ENCODE peak calls at places on chromosomes 1 and 21, in ten cellular contexts. One of them, this sample, is unnamed.

GRCh38 chr1:210089848-210090247 is 142.7 kb upstream of the SERTAD4 start:
- DNase-seq in GM20000: no peak
- DNase-seq in HFF-Myc: no peak
- DNase-seq in activated CD8-positive, alpha-beta memory T cell treated with anti-CD3 and anti-CD28 coated beads, Interleukin-2, amount 10 ng/mL, durations not matched to agents 7 days and 5 days: no peak
- DNase-seq in activated CD4-positive, alpha-beta T cell treated with anti-CD3 and anti-CD28 coated beads for 36 hours: no peak
- DNase-seq in activated gamma-delta T cell treated with Interleukin-2 at 50 U/mL for 16 hours: no peak
- DNase-seq in lower lobe of right lung: no peak
- DNase-seq in mesothelial cell of epicardium: no peak
- DNase-seq in NCI-H1105 treated with DMSO at 0.1 percent for 48 hours: no peak
- DNase-seq in HuH-7: no peak
- DNase-seq in this sample: no peak

GRCh38 chr1:110056776-110057175 is 13.7 kb downstream of the ALX3 start:
- DNase-seq in GM20000: no peak
- DNase-seq in HuH-7: no peak
- DNase-seq in lower lobe of right lung: no peak
- DNase-seq in activated CD4-positive, alpha-beta T cell treated with anti-CD3 and anti-CD28 coated beads for 36 hours: no peak
- DNase-seq in NCI-H1105 treated with DMSO at 0.1 percent for 48 hours: no peak
- DNase-seq in HFF-Myc: no peak
- DNase-seq in activated gamma-delta T cell treated with Interleukin-2 at 50 U/mL for 16 hours: no peak
- DNase-seq in mesothelial cell of epicardium: no peak
- DNase-seq in activated CD8-positive, alpha-beta memory T cell treated with anti-CD3 and anti-CD28 coated beads, Interleukin-2, amount 10 ng/mL, durations not matched to agents 7 days and 5 days: no peak
- DNase-seq in this sample: no peak

GRCh38 chr21:45254557-45254930 is 33.2 kb downstream of the POFUT2 start:
- DNase-seq in mesothelial cell of epicardium: no peak
- DNase-seq in activated CD8-positive, alpha-beta memory T cell treated with anti-CD3 and anti-CD28 coated beads, Interleukin-2, amount 10 ng/mL, durations not matched to agents 7 days and 5 days: no peak
- DNase-seq in HFF-Myc: no peak
- DNase-seq in NCI-H1105 treated with DMSO at 0.1 percent for 48 hours: no peak
- DNase-seq in activated gamma-delta T cell treated with Interleukin-2 at 50 U/mL for 16 hours: no peak
- DNase-seq in lower lobe of right lung: no peak
- DNase-seq in GM20000: no peak
- DNase-seq in activated CD4-positive, alpha-beta T cell treated with anti-CD3 and anti-CD28 coated beads for 36 hours: no peak
- DNase-seq in HuH-7: no peak
- DNase-seq in this sample: no peak

GRCh38 chr1:42335809-42336518 is 929 bp upstream of the FOXJ3 start:
- DNase-seq in lower lobe of right lung: no peak
- DNase-seq in GM20000: peak; percentile 12
- DNase-seq in NCI-H1105 treated with DMSO at 0.1 percent for 48 hours: peak; percentile 74
- DNase-seq in activated CD8-positive, alpha-beta memory T cell treated with anti-CD3 and anti-CD28 coated beads, Interleukin-2, amount 10 ng/mL, durations not matched to agents 7 days and 5 days: no peak
- DNase-seq in mesothelial cell of epicardium: no peak
- DNase-seq in activated gamma-delta T cell treated with Interleukin-2 at 50 U/mL for 16 hours: no peak
- DNase-seq in HuH-7: peak; percentile 39
- DNase-seq in HFF-Myc: no peak
- DNase-seq in activated CD4-positive, alpha-beta T cell treated with anti-CD3 and anti-CD28 coated beads for 36 hours: peak; percentile 17
- DNase-seq in this sample: no peak

GRCh38 chr1:47871799-47872353 is 125.3 kb downstream of the TRABD2B start:
- DNase-seq in HFF-Myc: no peak
- DNase-seq in GM20000: no peak
- DNase-seq in activated CD8-positive, alpha-beta memory T cell treated with anti-CD3 and anti-CD28 coated beads, Interleukin-2, amount 10 ng/mL, durations not matched to agents 7 days and 5 days: no peak
- DNase-seq in lower lobe of right lung: no peak
- DNase-seq in HuH-7: no peak
- DNase-seq in activated CD4-positive, alpha-beta T cell treated with anti-CD3 and anti-CD28 coated beads for 36 hours: no peak
- DNase-seq in mesothelial cell of epicardium: no peak
- DNase-seq in activated gamma-delta T cell treated with Interleukin-2 at 50 U/mL for 16 hours: no peak
- DNase-seq in NCI-H1105 treated with DMSO at 0.1 percent for 48 hours: no peak
- DNase-seq in this sample: no peak

GRCh38 chr1:8866792-8867415 is 11.6 kb downstream of the ENO1 start:
- DNase-seq in NCI-H1105 treated with DMSO at 0.1 percent for 48 hours: no peak
- DNase-seq in activated gamma-delta T cell treated with Interleukin-2 at 50 U/mL for 16 hours: no peak
- DNase-seq in GM20000: no peak
- DNase-seq in HuH-7: no peak
- DNase-seq in HFF-Myc: no peak
- DNase-seq in lower lobe of right lung: no peak
- DNase-seq in mesothelial cell of epicardium: no peak
- DNase-seq in activated CD8-positive, alpha-beta memory T cell treated with anti-CD3 and anti-CD28 coated beads, Interleukin-2, amount 10 ng/mL, durations not matched to agents 7 days and 5 days: no peak
- DNase-seq in activated CD4-positive, alpha-beta T cell treated with anti-CD3 and anti-CD28 coated beads for 36 hours: peak; percentile 85
- DNase-seq in this sample: no peak

GRCh38 chr1:60924964-60925798 is 157.2 kb upstream of the NFIA start:
- DNase-seq in HuH-7: no peak
- DNase-seq in GM20000: no peak
- DNase-seq in activated CD4-positive, alpha-beta T cell treated with anti-CD3 and anti-CD28 coated beads for 36 hours: no peak
- DNase-seq in HFF-Myc: no peak
- DNase-seq in activated CD8-positive, alpha-beta memory T cell treated with anti-CD3 and anti-CD28 coated beads, Interleukin-2, amount 10 ng/mL, durations not matched to agents 7 days and 5 days: no peak
- DNase-seq in lower lobe of right lung: no peak
- DNase-seq in NCI-H1105 treated with DMSO at 0.1 percent for 48 hours: peak; percentile 89
- DNase-seq in mesothelial cell of epicardium: peak; percentile 47
- DNase-seq in activated gamma-delta T cell treated with Interleukin-2 at 50 U/mL for 16 hours: no peak
- DNase-seq in this sample: no peak

GRCh38 chr1:115701090-115701489 is 59.3 kb downstream of the VANGL1 start:
- DNase-seq in mesothelial cell of epicardium: no peak
- DNase-seq in activated CD8-positive, alpha-beta memory T cell treated with anti-CD3 and anti-CD28 coated beads, Interleukin-2, amount 10 ng/mL, durations not matched to agents 7 days and 5 days: no peak
- DNase-seq in HuH-7: no peak
- DNase-seq in activated gamma-delta T cell treated with Interleukin-2 at 50 U/mL for 16 hours: no peak
- DNase-seq in lower lobe of right lung: no peak
- DNase-seq in GM20000: no peak
- DNase-seq in NCI-H1105 treated with DMSO at 0.1 percent for 48 hours: no peak
- DNase-seq in activated CD4-positive, alpha-beta T cell treated with anti-CD3 and anti-CD28 coated beads for 36 hours: no peak
- DNase-seq in HFF-Myc: no peak
- DNase-seq in this sample: no peak

GRCh38 chr1:149846042-149846441 is 53.3 kb upstream of the BOLA1 start:
- DNase-seq in activated CD4-positive, alpha-beta T cell treated with anti-CD3 and anti-CD28 coated beads for 36 hours: peak; percentile 48
- DNase-seq in NCI-H1105 treated with DMSO at 0.1 percent for 48 hours: no peak
- DNase-seq in mesothelial cell of epicardium: no peak
- DNase-seq in GM20000: no peak
- DNase-seq in activated gamma-delta T cell treated with Interleukin-2 at 50 U/mL for 16 hours: no peak
- DNase-seq in HFF-Myc: no peak
- DNase-seq in lower lobe of right lung: no peak
- DNase-seq in activated CD8-positive, alpha-beta memory T cell treated with anti-CD3 and anti-CD28 coated beads, Interleukin-2, amount 10 ng/mL, durations not matched to agents 7 days and 5 days: peak; percentile 40
- DNase-seq in HuH-7: no peak
- DNase-seq in this sample: no peak

GRCh38 chr1:22808846-22809501 is 98.3 kb downstream of the EPHB2 start:
- DNase-seq in mesothelial cell of epicardium: no peak
- DNase-seq in HFF-Myc: peak; percentile 72
- DNase-seq in activated CD4-positive, alpha-beta T cell treated with anti-CD3 and anti-CD28 coated beads for 36 hours: no peak
- DNase-seq in HuH-7: no peak
- DNase-seq in activated CD8-positive, alpha-beta memory T cell treated with anti-CD3 and anti-CD28 coated beads, Interleukin-2, amount 10 ng/mL, durations not matched to agents 7 days and 5 days: no peak
- DNase-seq in GM20000: no peak
- DNase-seq in NCI-H1105 treated with DMSO at 0.1 percent for 48 hours: no peak
- DNase-seq in lower lobe of right lung: peak; percentile 48
- DNase-seq in activated gamma-delta T cell treated with Interleukin-2 at 50 U/mL for 16 hours: no peak
- DNase-seq in this sample: no peak

GRCh38 chr21:46646541-46647154 is 11.2 kb downstream of the PRMT2 start:
- DNase-seq in activated CD8-positive, alpha-beta memory T cell treated with anti-CD3 and anti-CD28 coated beads, Interleukin-2, amount 10 ng/mL, durations not matched to agents 7 days and 5 days: no peak
- DNase-seq in HFF-Myc: no peak
- DNase-seq in activated gamma-delta T cell treated with Interleukin-2 at 50 U/mL for 16 hours: no peak
- DNase-seq in lower lobe of right lung: no peak
- DNase-seq in GM20000: no peak
- DNase-seq in NCI-H1105 treated with DMSO at 0.1 percent for 48 hours: no peak
- DNase-seq in HuH-7: no peak
- DNase-seq in mesothelial cell of epicardium: no peak
- DNase-seq in activated CD4-positive, alpha-beta T cell treated with anti-CD3 and anti-CD28 coated beads for 36 hours: no peak
- DNase-seq in this sample: no peak

GRCh38 chr1:194076646-194077045 is 890.2 kb upstream of the B3GALT2 start:
- DNase-seq in HuH-7: no peak
- DNase-seq in activated CD8-positive, alpha-beta memory T cell treated with anti-CD3 and anti-CD28 coated beads, Interleukin-2, amount 10 ng/mL, durations not matched to agents 7 days and 5 days: no peak
- DNase-seq in GM20000: no peak
- DNase-seq in activated gamma-delta T cell treated with Interleukin-2 at 50 U/mL for 16 hours: no peak
- DNase-seq in mesothelial cell of epicardium: no peak
- DNase-seq in lower lobe of right lung: no peak
- DNase-seq in NCI-H1105 treated with DMSO at 0.1 percent for 48 hours: no peak
- DNase-seq in activated CD4-positive, alpha-beta T cell treated with anti-CD3 and anti-CD28 coated beads for 36 hours: no peak
- DNase-seq in HFF-Myc: no peak
- DNase-seq in this sample: no peak

GRCh38 chr1:210250998-210251679 is 18.5 kb downstream of the SERTAD4 start:
- DNase-seq in HFF-Myc: no peak
- DNase-seq in activated CD8-positive, alpha-beta memory T cell treated with anti-CD3 and anti-CD28 coated beads, Interleukin-2, amount 10 ng/mL, durations not matched to agents 7 days and 5 days: no peak
- DNase-seq in activated CD4-positive, alpha-beta T cell treated with anti-CD3 and anti-CD28 coated beads for 36 hours: peak; percentile 61
- DNase-seq in activated gamma-delta T cell treated with Interleukin-2 at 50 U/mL for 16 hours: no peak
- DNase-seq in NCI-H1105 treated with DMSO at 0.1 percent for 48 hours: peak; percentile 95
- DNase-seq in GM20000: peak; percentile 47
- DNase-seq in HuH-7: no peak
- DNase-seq in lower lobe of right lung: peak; percentile 62
- DNase-seq in mesothelial cell of epicardium: peak; percentile 65
- DNase-seq in this sample: no peak

GRCh38 chr1:204435886-204436271 is 24.3 kb upstream of the PPP1R15B start:
- DNase-seq in activated CD4-positive, alpha-beta T cell treated with anti-CD3 and anti-CD28 coated beads for 36 hours: no peak
- DNase-seq in GM20000: no peak
- DNase-seq in lower lobe of right lung: no peak
- DNase-seq in HFF-Myc: no peak
- DNase-seq in mesothelial cell of epicardium: no peak
- DNase-seq in activated CD8-positive, alpha-beta memory T cell treated with anti-CD3 and anti-CD28 coated beads, Interleukin-2, amount 10 ng/mL, durations not matched to agents 7 days and 5 days: no peak
- DNase-seq in activated gamma-delta T cell treated with Interleukin-2 at 50 U/mL for 16 hours: no peak
- DNase-seq in HuH-7: no peak
- DNase-seq in NCI-H1105 treated with DMSO at 0.1 percent for 48 hours: no peak
- DNase-seq in this sample: no peak

GRCh38 chr1:225437710-225438437 is 10.0 kb upstream of the LBR start:
- DNase-seq in activated CD8-positive, alpha-beta memory T cell treated with anti-CD3 and anti-CD28 coated beads, Interleukin-2, amount 10 ng/mL, durations not matched to agents 7 days and 5 days: no peak
- DNase-seq in activated gamma-delta T cell treated with Interleukin-2 at 50 U/mL for 16 hours: no peak
- DNase-seq in HuH-7: no peak
- DNase-seq in lower lobe of right lung: no peak
- DNase-seq in NCI-H1105 treated with DMSO at 0.1 percent for 48 hours: no peak
- DNase-seq in HFF-Myc: no peak
- DNase-seq in mesothelial cell of epicardium: no peak
- DNase-seq in GM20000: no peak
- DNase-seq in activated CD4-positive, alpha-beta T cell treated with anti-CD3 and anti-CD28 coated beads for 36 hours: no peak
- DNase-seq in this sample: no peak

GRCh38 chr1:225651872-225652725 is 824 bp downstream of the ENAH start:
- DNase-seq in lower lobe of right lung: no peak
- DNase-seq in activated CD8-positive, alpha-beta memory T cell treated with anti-CD3 and anti-CD28 coated beads, Interleukin-2, amount 10 ng/mL, durations not matched to agents 7 days and 5 days: no peak
- DNase-seq in mesothelial cell of epicardium: no peak
- DNase-seq in NCI-H1105 treated with DMSO at 0.1 percent for 48 hours: peak; percentile 62
- DNase-seq in HFF-Myc: no peak
- DNase-seq in activated gamma-delta T cell treated with Interleukin-2 at 50 U/mL for 16 hours: no peak
- DNase-seq in activated CD4-positive, alpha-beta T cell treated with anti-CD3 and anti-CD28 coated beads for 36 hours: no peak
- DNase-seq in HuH-7: peak; percentile 71
- DNase-seq in GM20000: no peak
- DNase-seq in this sample: no peak

GRCh38 chr21:35086357-35086756 is 37.3 kb upstream of the RUNX1 start:
- DNase-seq in HFF-Myc: no peak
- DNase-seq in HuH-7: no peak
- DNase-seq in mesothelial cell of epicardium: no peak
- DNase-seq in activated CD8-positive, alpha-beta memory T cell treated with anti-CD3 and anti-CD28 coated beads, Interleukin-2, amount 10 ng/mL, durations not matched to agents 7 days and 5 days: no peak
- DNase-seq in lower lobe of right lung: no peak
- DNase-seq in activated gamma-delta T cell treated with Interleukin-2 at 50 U/mL for 16 hours: no peak
- DNase-seq in NCI-H1105 treated with DMSO at 0.1 percent for 48 hours: no peak
- DNase-seq in GM20000: no peak
- DNase-seq in activated CD4-positive, alpha-beta T cell treated with anti-CD3 and anti-CD28 coated beads for 36 hours: no peak
- DNase-seq in this sample: no peak

GRCh38 chr1:182391362-182392044 is at the start of gene GLUL:
- DNase-seq in lower lobe of right lung: peak; percentile 97
- DNase-seq in activated gamma-delta T cell treated with Interleukin-2 at 50 U/mL for 16 hours: peak; percentile 49
- DNase-seq in GM20000: peak; percentile 95
- DNase-seq in activated CD4-positive, alpha-beta T cell treated with anti-CD3 and anti-CD28 coated beads for 36 hours: peak; percentile 81
- DNase-seq in activated CD8-positive, alpha-beta memory T cell treated with anti-CD3 and anti-CD28 coated beads, Interleukin-2, amount 10 ng/mL, durations not matched to agents 7 days and 5 days: peak; percentile 78
- DNase-seq in HFF-Myc: peak; percentile 39
- DNase-seq in mesothelial cell of epicardium: peak; percentile 95
- DNase-seq in NCI-H1105 treated with DMSO at 0.1 percent for 48 hours: peak; percentile 95
- DNase-seq in HuH-7: peak; percentile 97
- DNase-seq in this sample: peak; percentile 94

GRCh38 chr21:41666641-41667051 is 100.2 kb downstream of the RIPK4 start:
- DNase-seq in activated CD8-positive, alpha-beta memory T cell treated with anti-CD3 and anti-CD28 coated beads, Interleukin-2, amount 10 ng/mL, durations not matched to agents 7 days and 5 days: no peak
- DNase-seq in activated gamma-delta T cell treated with Interleukin-2 at 50 U/mL for 16 hours: no peak
- DNase-seq in NCI-H1105 treated with DMSO at 0.1 percent for 48 hours: no peak
- DNase-seq in HuH-7: no peak
- DNase-seq in activated CD4-positive, alpha-beta T cell treated with anti-CD3 and anti-CD28 coated beads for 36 hours: no peak
- DNase-seq in mesothelial cell of epicardium: no peak
- DNase-seq in lower lobe of right lung: no peak
- DNase-seq in GM20000: no peak
- DNase-seq in HFF-Myc: no peak
- DNase-seq in this sample: no peak

GRCh38 chr1:16072095-16072494 is 1.4 kb downstream of the FAM131C start:
- DNase-seq in NCI-H1105 treated with DMSO at 0.1 percent for 48 hours: no peak
- DNase-seq in activated CD8-positive, alpha-beta memory T cell treated with anti-CD3 and anti-CD28 coated beads, Interleukin-2, amount 10 ng/mL, durations not matched to agents 7 days and 5 days: no peak
- DNase-seq in GM20000: no peak
- DNase-seq in activated gamma-delta T cell treated with Interleukin-2 at 50 U/mL for 16 hours: no peak
- DNase-seq in activated CD4-positive, alpha-beta T cell treated with anti-CD3 and anti-CD28 coated beads for 36 hours: no peak
- DNase-seq in HFF-Myc: no peak
- DNase-seq in mesothelial cell of epicardium: no peak
- DNase-seq in lower lobe of right lung: no peak
- DNase-seq in HuH-7: no peak
- DNase-seq in this sample: no peak

GRCh38 chr1:94792473-94792875 is 27.7 kb upstream of the SLC44A3 start:
- DNase-seq in HFF-Myc: peak; percentile 63
- DNase-seq in GM20000: peak; percentile 47
- DNase-seq in activated CD8-positive, alpha-beta memory T cell treated with anti-CD3 and anti-CD28 coated beads, Interleukin-2, amount 10 ng/mL, durations not matched to agents 7 days and 5 days: no peak
- DNase-seq in HuH-7: no peak
- DNase-seq in lower lobe of right lung: no peak
- DNase-seq in mesothelial cell of epicardium: no peak
- DNase-seq in NCI-H1105 treated with DMSO at 0.1 percent for 48 hours: no peak
- DNase-seq in activated CD4-positive, alpha-beta T cell treated with anti-CD3 and anti-CD28 coated beads for 36 hours: no peak
- DNase-seq in activated gamma-delta T cell treated with Interleukin-2 at 50 U/mL for 16 hours: no peak
- DNase-seq in this sample: no peak

GRCh38 chr1:212284332-212284743 is 872 bp upstream of the PPP2R5A start:
- DNase-seq in GM20000: no peak
- DNase-seq in lower lobe of right lung: no peak
- DNase-seq in NCI-H1105 treated with DMSO at 0.1 percent for 48 hours: no peak
- DNase-seq in mesothelial cell of epicardium: no peak
- DNase-seq in HuH-7: no peak
- DNase-seq in HFF-Myc: no peak
- DNase-seq in activated gamma-delta T cell treated with Interleukin-2 at 50 U/mL for 16 hours: no peak
- DNase-seq in activated CD8-positive, alpha-beta memory T cell treated with anti-CD3 and anti-CD28 coated beads, Interleukin-2, amount 10 ng/mL, durations not matched to agents 7 days and 5 days: no peak
- DNase-seq in activated CD4-positive, alpha-beta T cell treated with anti-CD3 and anti-CD28 coated beads for 36 hours: no peak
- DNase-seq in this sample: no peak

GRCh38 chr1:39441797-39442196 is 49.6 kb upstream of the BMP8A start:
- DNase-seq in HuH-7: no peak
- DNase-seq in NCI-H1105 treated with DMSO at 0.1 percent for 48 hours: no peak
- DNase-seq in GM20000: no peak
- DNase-seq in activated gamma-delta T cell treated with Interleukin-2 at 50 U/mL for 16 hours: no peak
- DNase-seq in activated CD4-positive, alpha-beta T cell treated with anti-CD3 and anti-CD28 coated beads for 36 hours: no peak
- DNase-seq in lower lobe of right lung: no peak
- DNase-seq in activated CD8-positive, alpha-beta memory T cell treated with anti-CD3 and anti-CD28 coated beads, Interleukin-2, amount 10 ng/mL, durations not matched to agents 7 days and 5 days: no peak
- DNase-seq in mesothelial cell of epicardium: no peak
- DNase-seq in HFF-Myc: no peak
- DNase-seq in this sample: no peak

GRCh38 chr21:41976611-41977010 is 22.8 kb upstream of the C2CD2 start:
- DNase-seq in HuH-7: no peak
- DNase-seq in mesothelial cell of epicardium: no peak
- DNase-seq in NCI-H1105 treated with DMSO at 0.1 percent for 48 hours: no peak
- DNase-seq in activated gamma-delta T cell treated with Interleukin-2 at 50 U/mL for 16 hours: no peak
- DNase-seq in lower lobe of right lung: no peak
- DNase-seq in activated CD8-positive, alpha-beta memory T cell treated with anti-CD3 and anti-CD28 coated beads, Interleukin-2, amount 10 ng/mL, durations not matched to agents 7 days and 5 days: no peak
- DNase-seq in HFF-Myc: no peak
- DNase-seq in GM20000: no peak
- DNase-seq in activated CD4-positive, alpha-beta T cell treated with anti-CD3 and anti-CD28 coated beads for 36 hours: no peak
- DNase-seq in this sample: no peak

GRCh38 chr1:28190337-28190979 is 14.0 kb upstream of the PTAFR start:
- DNase-seq in activated CD4-positive, alpha-beta T cell treated with anti-CD3 and anti-CD28 coated beads for 36 hours: no peak
- DNase-seq in NCI-H1105 treated with DMSO at 0.1 percent for 48 hours: no peak
- DNase-seq in activated CD8-positive, alpha-beta memory T cell treated with anti-CD3 and anti-CD28 coated beads, Interleukin-2, amount 10 ng/mL, durations not matched to agents 7 days and 5 days: no peak
- DNase-seq in HuH-7: no peak
- DNase-seq in HFF-Myc: no peak
- DNase-seq in lower lobe of right lung: no peak
- DNase-seq in activated gamma-delta T cell treated with Interleukin-2 at 50 U/mL for 16 hours: no peak
- DNase-seq in mesothelial cell of epicardium: no peak
- DNase-seq in GM20000: no peak
- DNase-seq in this sample: no peak

GRCh38 chr1:228944241-228944741 is 209.0 kb downstream of the RHOU start:
- DNase-seq in activated CD8-positive, alpha-beta memory T cell treated with anti-CD3 and anti-CD28 coated beads, Interleukin-2, amount 10 ng/mL, durations not matched to agents 7 days and 5 days: no peak
- DNase-seq in HFF-Myc: no peak
- DNase-seq in GM20000: no peak
- DNase-seq in HuH-7: no peak
- DNase-seq in activated CD4-positive, alpha-beta T cell treated with anti-CD3 and anti-CD28 coated beads for 36 hours: no peak
- DNase-seq in mesothelial cell of epicardium: no peak
- DNase-seq in NCI-H1105 treated with DMSO at 0.1 percent for 48 hours: no peak
- DNase-seq in activated gamma-delta T cell treated with Interleukin-2 at 50 U/mL for 16 hours: no peak
- DNase-seq in lower lobe of right lung: no peak
- DNase-seq in this sample: no peak

GRCh38 chr1:55519937-55520683 is 304.9 kb upstream of the USP24 start:
- DNase-seq in HuH-7: no peak
- DNase-seq in activated CD4-positive, alpha-beta T cell treated with anti-CD3 and anti-CD28 coated beads for 36 hours: no peak
- DNase-seq in mesothelial cell of epicardium: no peak
- DNase-seq in activated gamma-delta T cell treated with Interleukin-2 at 50 U/mL for 16 hours: no peak
- DNase-seq in activated CD8-positive, alpha-beta memory T cell treated with anti-CD3 and anti-CD28 coated beads, Interleukin-2, amount 10 ng/mL, durations not matched to agents 7 days and 5 days: no peak
- DNase-seq in lower lobe of right lung: no peak
- DNase-seq in HFF-Myc: peak; percentile 30
- DNase-seq in GM20000: no peak
- DNase-seq in NCI-H1105 treated with DMSO at 0.1 percent for 48 hours: no peak
- DNase-seq in this sample: no peak

GRCh38 chr1:24905355-24905978 is 24.6 kb downstream of the RUNX3 start:
- DNase-seq in HFF-Myc: no peak
- DNase-seq in lower lobe of right lung: peak; percentile 28
- DNase-seq in GM20000: no peak
- DNase-seq in mesothelial cell of epicardium: peak; percentile 31
- DNase-seq in activated CD4-positive, alpha-beta T cell treated with anti-CD3 and anti-CD28 coated beads for 36 hours: peak; percentile 14
- DNase-seq in NCI-H1105 treated with DMSO at 0.1 percent for 48 hours: no peak
- DNase-seq in activated CD8-positive, alpha-beta memory T cell treated with anti-CD3 and anti-CD28 coated beads, Interleukin-2, amount 10 ng/mL, durations not matched to agents 7 days and 5 days: peak; percentile 40
- DNase-seq in activated gamma-delta T cell treated with Interleukin-2 at 50 U/mL for 16 hours: no peak
- DNase-seq in HuH-7: no peak
- DNase-seq in this sample: no peak

This sample was measured in gastrocnemius medialis.